ENCODE peak calls at places on chromosomes 13 and 19, in six cellular contexts. N is SK-N-SH, Y is HepG2, A is K562, X is H1, R is GM12878. E is an unnamed sample.

GRCh38 chr19:2575734-2576481 is 100.0 kb downstream of the GADD45B start:
- DNase-seq in N (peak), Y (peak), A (no peak), X (no peak), R (no peak), E (no peak)

GRCh38 chr19:7905298-7905697 is 1.6 kb downstream of the MAP2K7 start:
- DNase-seq in N (no peak), Y (no peak), A (no peak), X (no peak), R (no peak), E (no peak)

GRCh38 chr13:70571221-70571620 is 463.0 kb upstream of the KLHL1 start:
- DNase-seq in N (no peak), Y (no peak), A (no peak), X (no peak), R (no peak), E (no peak)

GRCh38 chr13:99416411-99417121 is 84.7 kb upstream of the TM9SF2 start:
- DNase-seq in N (no peak), Y (no peak), A (no peak), X (no peak), R (no peak), E (no peak)

GRCh38 chr19:35509861-35510625 is 3.4 kb downstream of the DMKN start:
- DNase-seq in N (peak), Y (peak), A (peak), X (peak), R (no peak), E (peak)

GRCh38 chr13:95067303-95067702 is 233.9 kb downstream of the ABCC4 start:
- DNase-seq in N (no peak), Y (no peak), A (no peak), X (no peak), R (no peak), E (no peak)

GRCh38 chr19:12788682-12789097 is 2.6 kb upstream of the JUNB start:
- DNase-seq in N (peak), Y (peak), A (peak), X (no peak), R (peak), E (no peak)

GRCh38 chr19:35268546-35269424 is at the start of gene USF2:
- DNase-seq in N (peak), Y (peak), A (peak), X (no peak), R (no peak), E (peak)

GRCh38 chr13:34155931-34156607 is 338.1 kb downstream of the RFC3 start:
- DNase-seq in N (no peak), Y (no peak), A (no peak), X (no peak), R (no peak), E (peak)

GRCh38 chr13:40981361-40981760 is 37.8 kb downstream of the ELF1 start:
- DNase-seq in N (no peak), Y (no peak), A (peak), X (no peak), R (no peak), E (no peak)

GRCh38 chr13:58594978-58595600 is 963.5 kb downstream of the PCDH17 start:
- DNase-seq in N (no peak), Y (no peak), A (no peak), X (no peak), R (no peak), E (no peak)
- TF ChIP-seq EP300 in N (no peak), Y (no peak), A (no peak), X (no peak), R (no peak), E (no peak)

DNA sequence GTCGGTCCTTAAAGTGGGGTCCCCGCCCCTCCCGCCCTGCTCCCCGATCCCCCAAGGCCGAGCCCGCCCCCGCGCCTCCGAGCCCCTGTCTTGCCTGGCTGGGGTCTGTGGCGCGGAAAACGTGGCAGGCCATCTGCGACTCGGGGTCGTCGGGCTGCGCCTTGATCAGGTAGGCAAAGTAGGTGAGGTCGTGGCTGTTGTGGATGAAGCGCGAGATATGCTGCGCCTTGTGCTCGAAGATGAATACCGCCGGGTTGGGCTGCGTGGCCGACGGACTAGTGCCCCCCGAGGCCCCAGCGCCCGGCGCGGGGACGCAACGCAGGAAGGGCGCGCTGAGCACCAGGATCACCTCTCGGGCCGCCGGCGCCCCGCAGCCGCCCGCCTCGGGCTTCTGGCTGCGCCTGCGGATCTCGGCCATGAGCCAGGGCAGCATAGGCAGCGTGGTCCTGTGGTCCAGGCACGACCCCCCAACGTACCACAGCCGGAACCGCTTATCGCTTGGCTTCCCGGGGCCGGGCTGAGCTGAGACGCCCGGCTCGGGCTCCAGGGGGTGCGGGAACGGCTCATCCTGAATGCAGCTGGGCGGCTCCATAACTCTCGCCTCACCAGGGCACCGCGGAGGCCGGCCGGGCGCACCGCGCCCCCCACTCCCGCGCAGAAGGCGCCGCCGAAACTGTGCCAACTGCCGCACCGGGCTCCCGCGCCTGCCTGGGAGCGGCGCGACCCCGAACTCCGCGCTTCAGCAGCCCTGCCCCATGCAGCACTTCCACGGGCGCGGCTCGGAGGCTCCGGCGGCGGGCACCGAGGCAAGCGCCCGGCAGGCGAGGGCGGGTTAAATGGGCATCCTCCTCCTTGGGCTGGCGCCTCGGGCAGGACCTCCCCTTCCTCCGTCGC is 546 bp downstream of the TBC1D4 start:
- DNase-seq in N (peak), Y (no peak), A (peak), X (peak), R (no peak), E (peak)
- TF ChIP-seq MAX in N (peak), Y (no peak), A (no peak), X (peak), R (no peak), E (no peak)

DNA sequence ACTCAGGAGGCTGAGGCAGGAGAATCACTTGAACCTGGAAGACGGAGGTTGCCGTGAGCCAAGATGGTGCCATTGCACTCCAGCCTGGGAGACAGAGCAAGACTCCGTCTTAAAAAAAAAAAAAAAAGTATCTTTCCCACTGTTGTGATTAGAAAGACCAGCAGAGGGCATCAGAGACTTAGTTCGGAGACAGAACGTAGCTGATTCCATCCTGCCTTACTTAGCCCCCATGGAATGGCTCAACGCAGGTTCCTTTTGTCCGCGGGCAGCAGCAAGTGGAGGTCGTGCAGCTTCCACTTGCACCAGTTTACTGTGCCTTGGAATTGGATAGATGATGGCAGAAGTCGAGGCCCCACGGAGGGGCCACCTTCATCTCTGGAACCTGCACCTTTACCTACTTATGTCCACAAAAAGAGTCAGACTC is 8.1 kb downstream of the TIMM29 start:
- DNase-seq in N (peak), Y (peak), A (peak), X (no peak), R (peak), E (peak)
- TF ChIP-seq EP300 in N (no peak), Y (no peak), A (no peak), X (no peak), R (no peak), E (no peak)

GRCh38 chr13:50213526-50213925 is 198.3 kb downstream of the KCNRG start:
- DNase-seq in N (no peak), Y (no peak), A (no peak), X (no peak), R (no peak), E (no peak)
- TF ChIP-seq MAX in N (no peak), Y (no peak), A (no peak), X (no peak), R (no peak), E (no peak)

GRCh38 chr19:17419154-17419490 is 725 bp upstream of the MVB12A start:
- DNase-seq in N (no peak), Y (no peak), A (peak), X (no peak), R (no peak), E (no peak)

GRCh38 chr19:17421942-17422341 is 2.1 kb downstream of the MVB12A start:
- DNase-seq in N (no peak), Y (no peak), A (no peak), X (no peak), R (no peak), E (no peak)

GRCh38 chr19:17420267-17420924 is 549 bp downstream of the MVB12A start:
- DNase-seq in N (peak), Y (no peak), A (peak), X (peak), R (no peak), E (peak)

GRCh38 chr19:17419491-17420266 is at the start of gene MVB12A:
- DNase-seq in N (peak), Y (peak), A (peak), X (peak), R (peak), E (peak)

GRCh38 chr19:17418710-17419109 is 1.1 kb upstream of the MVB12A start:
- DNase-seq in N (no peak), Y (no peak), A (no peak), X (no peak), R (no peak), E (no peak)
- TF ChIP-seq EP300 in N (no peak), Y (no peak), A (no peak), X (no peak), R (no peak), E (no peak)

GRCh38 chr13:30126903-30127428 is 180.4 kb downstream of the KATNAL1 start:
- DNase-seq in N (no peak), Y (no peak), A (no peak), X (no peak), R (no peak), E (no peak)
- TF ChIP-seq MAX in N (no peak), Y (no peak), A (no peak), X (no peak), R (no peak), E (no peak)

DNA sequence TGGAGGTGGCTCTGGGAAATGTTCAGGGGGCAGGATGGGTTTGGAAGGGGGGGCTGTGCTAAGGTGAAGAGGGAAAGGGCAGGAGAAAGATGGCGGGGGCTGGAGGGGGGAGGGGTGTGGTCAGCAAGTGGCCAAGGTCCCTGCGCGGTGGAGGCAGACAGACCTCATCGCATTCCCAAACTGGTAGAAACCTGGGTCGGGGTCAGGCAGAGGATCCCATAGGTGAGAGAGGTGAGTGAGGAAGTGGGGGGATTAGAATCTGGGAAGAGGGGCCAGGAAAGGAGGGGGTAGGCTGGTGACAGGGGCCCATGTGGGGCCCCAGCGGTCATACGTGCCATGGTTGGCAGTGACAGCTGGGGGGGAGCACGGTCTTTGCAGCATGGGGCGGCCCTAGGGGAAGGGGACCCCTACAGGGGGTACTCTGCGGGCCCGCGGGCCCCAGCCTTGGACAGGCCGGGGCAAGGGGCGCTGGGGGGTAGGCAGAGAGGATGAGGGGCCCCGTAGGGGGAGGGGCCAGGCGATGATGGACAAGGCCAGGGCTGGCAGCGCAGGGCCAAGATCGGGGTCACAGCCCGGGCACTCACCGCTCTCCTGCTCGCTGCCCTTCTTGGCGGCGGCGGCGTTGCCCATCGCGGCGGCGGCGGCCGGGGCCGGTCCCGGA is 514 bp downstream of the PRKACA start:
- DNase-seq in N (peak), Y (no peak), A (peak), X (no peak), R (no peak), E (no peak)
- TF ChIP-seq EP300 in N (no peak), Y (no peak), A (no peak), X (no peak), R (no peak), E (no peak)

DNA sequence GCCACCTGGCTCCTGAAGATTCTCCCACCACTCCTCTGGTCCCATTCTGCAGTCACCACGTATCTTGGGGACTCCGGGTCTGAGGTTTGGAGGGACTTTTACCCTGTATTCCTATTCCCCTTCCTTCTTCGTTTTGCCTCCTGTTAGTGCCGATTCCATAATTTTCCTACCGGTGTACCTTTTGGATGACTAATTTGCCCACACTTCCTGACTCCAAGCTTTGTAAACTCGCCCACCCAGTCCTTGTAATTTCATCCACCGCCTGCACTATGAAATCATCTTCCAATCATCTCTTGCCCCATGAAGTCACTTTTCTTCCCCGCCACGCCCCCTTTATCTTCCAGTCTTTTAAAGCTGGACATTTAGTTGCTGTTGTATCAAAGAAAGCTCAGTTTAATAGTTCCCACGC is 572 bp downstream of the UCHL3 start:
- DNase-seq in N (peak), Y (peak), A (peak), X (no peak), R (no peak), E (peak)
- TF ChIP-seq MAX in N (no peak), Y (no peak), A (no peak), X (no peak), R (no peak), E (no peak)

DNA sequence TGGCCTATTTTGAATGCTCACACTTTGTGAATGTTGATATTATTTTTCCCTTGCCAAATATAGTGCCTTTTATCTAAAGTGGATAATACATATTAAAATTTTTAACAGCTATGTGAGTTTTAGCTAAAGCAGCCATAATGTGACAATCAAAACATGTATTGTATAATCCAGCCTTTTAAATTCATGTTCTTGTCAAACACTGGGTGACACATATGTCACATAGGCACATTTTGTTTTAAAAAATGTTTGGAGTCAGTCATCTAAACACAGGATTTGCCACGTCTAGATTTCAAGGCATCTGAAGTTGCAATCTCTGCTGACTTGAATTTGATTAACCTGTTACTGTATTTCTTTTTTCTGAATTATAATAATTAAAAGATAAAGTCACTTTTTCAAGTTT is 1256.5 kb downstream of the SLITRK1 start:
- DNase-seq in N (no peak), Y (no peak), A (no peak), X (no peak), R (no peak), E (no peak)
- TF ChIP-seq EP300 in N (no peak), Y (no peak), A (no peak), X (no peak), R (no peak), E (no peak)